ENCODE peak calls at places on chromosome 18, in five cellular contexts. N, C, J, S and V are unnamed samples.

GRCh38 chr18:54946149-54946581 is 13.1 kb downstream of the CCDC68 start:
- DNase-seq in J (peak), S (no peak), N (no peak), C (peak), V (no peak)

GRCh38 chr18:13801260-13801601 is 22.7 kb upstream of the MC5R start:
- DNase-seq in N (no peak), S (no peak), C (no peak), J (no peak), V (no peak)

GRCh38 chr18:55833543-55833942 is 245.6 kb upstream of the TCF4 start:
- DNase-seq in J (peak), N (no peak), C (peak), S (no peak), V (peak)

GRCh38 chr18:80023173-80023572 is 11.1 kb upstream of the RBFA start:
- DNase-seq in C (peak), S (no peak), J (peak), N (no peak), V (no peak)

GRCh38 chr18:42649636-42650035 is 465.8 kb downstream of the RIT2 start:
- DNase-seq in N (no peak), J (no peak), C (peak), S (no peak), V (no peak)

GRCh38 chr18:2910751-2911425 is 64.1 kb downstream of the EMILIN2 start:
- DNase-seq in C (no peak), J (no peak), S (no peak), N (no peak), V (no peak)

GRCh38 chr18:48342125-48342524 is 67.1 kb downstream of the ZBTB7C start:
- DNase-seq in J (no peak), C (no peak), N (no peak), S (no peak), V (no peak)

GRCh38 chr18:77054288-77054605 is 78.3 kb downstream of the MBP start:
- DNase-seq in J (no peak), S (no peak), N (no peak), C (no peak), V (no peak)

GRCh38 chr18:66344227-66344626 is 259.7 kb downstream of the CDH19 start:
- DNase-seq in C (peak), S (no peak), N (no peak), J (no peak), V (no peak)

GRCh38 chr18:40412410-40412809 is 1542.6 kb upstream of the PIK3C3 start:
- DNase-seq in N (no peak), C (no peak), J (no peak), S (no peak), V (no peak)

GRCh38 chr18:53385889-53386288 is 838.6 kb downstream of the MBD2 start:
- DNase-seq in C (no peak), S (no peak), N (no peak), J (no peak), V (no peak)

GRCh38 chr18:53382870-53383269 is 841.6 kb downstream of the MBD2 start:
- DNase-seq in J (no peak), S (no peak), C (no peak), N (no peak), V (no peak)

GRCh38 chr18:53375641-53376040 is 848.8 kb downstream of the MBD2 start:
- DNase-seq in S (no peak), J (no peak), C (no peak), N (no peak), V (no peak)

DNA sequence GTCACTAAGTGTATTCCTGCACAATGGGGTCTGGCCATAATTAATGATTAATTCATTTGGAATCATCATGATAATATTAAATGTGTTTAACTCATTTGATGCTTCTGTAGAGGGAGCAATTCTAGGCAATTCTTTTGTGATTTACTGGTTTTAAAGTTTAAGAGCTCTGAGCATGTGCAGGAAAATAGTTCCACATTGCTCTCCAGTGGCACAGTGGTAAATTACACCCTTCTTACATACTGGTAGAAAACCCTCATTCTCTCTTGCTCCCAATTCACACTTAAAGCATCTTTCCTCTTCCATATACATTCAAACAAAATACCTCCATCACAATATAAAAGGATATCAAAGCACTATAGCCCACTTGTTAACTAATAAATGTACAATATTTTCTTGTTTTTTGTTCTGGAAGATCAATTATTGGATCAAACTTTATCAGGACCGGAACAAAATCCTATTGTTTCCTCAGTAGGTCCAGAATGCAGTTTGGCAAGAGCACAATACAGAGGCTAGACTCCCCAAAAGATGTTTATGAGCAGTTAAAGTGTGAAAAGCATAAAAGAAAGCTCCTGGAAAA is 844.3 kb downstream of the MBD2 start:
- DNase-seq in C (peak), N (no peak), J (peak), S (no peak), V (peak)
- TF ChIP-seq CTCF in C (peak), N (peak), J (peak), S (no peak), V (peak)

GRCh38 chr18:46239549-46239948 is 135.4 kb downstream of the HAUS1 start:
- DNase-seq in S (no peak), J (no peak), C (no peak), N (no peak), V (peak)
- H3K4me3 ChIP-seq in S (no peak), J (no peak), C (no peak), N (no peak), V (no peak)

DNA sequence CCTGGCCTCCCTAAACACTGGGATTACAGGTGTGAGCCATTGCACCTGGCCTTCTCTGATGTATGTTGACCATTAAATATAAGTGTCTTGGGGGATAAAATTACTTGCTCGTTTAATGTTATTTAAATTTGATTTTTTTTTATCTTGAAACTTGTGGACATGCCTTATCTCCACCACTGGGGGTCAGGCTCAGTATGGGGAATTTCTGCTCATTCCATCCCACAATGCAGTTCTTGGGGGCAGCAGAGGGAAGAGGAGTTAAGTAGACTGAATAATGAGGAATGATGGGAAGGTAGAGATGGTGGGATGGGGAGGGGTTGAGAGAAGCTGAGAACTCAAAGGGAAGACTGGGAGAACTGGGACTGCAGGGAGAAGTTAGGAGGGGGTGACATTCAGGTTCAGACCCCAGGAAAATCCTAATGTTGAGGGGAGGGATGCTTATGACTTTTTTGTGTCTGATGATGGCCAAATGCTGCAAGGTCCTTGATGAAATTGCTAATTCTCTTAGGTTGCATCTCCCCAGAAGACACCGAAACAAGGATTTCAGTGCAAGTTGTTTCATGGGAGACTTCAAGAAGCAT is 174.2 kb downstream of the MIB1 start:
- DNase-seq in N (no peak), C (peak), J (peak), S (no peak), V (peak)
- TF ChIP-seq CTCF in N (peak), C (peak), J (peak), S (peak), V (peak)

GRCh38 chr18:58102875-58103274 is 58.8 kb downstream of the NEDD4L start:
- DNase-seq in N (no peak), C (no peak), J (no peak), S (no peak), V (no peak)

GRCh38 chr18:58102020-58102419 is 58.0 kb downstream of the NEDD4L start:
- DNase-seq in S (no peak), C (no peak), J (no peak), N (no peak), V (no peak)

GRCh38 chr18:58105206-58105907 is 61.3 kb downstream of the NEDD4L start:
- DNase-seq in S (no peak), N (no peak), C (no peak), J (no peak), V (no peak)

GRCh38 chr18:58104071-58104470 is 60.0 kb downstream of the NEDD4L start:
- DNase-seq in J (no peak), N (no peak), C (no peak), S (no peak), V (no peak)

GRCh38 chr18:58103339-58103930 is 59.4 kb downstream of the NEDD4L start:
- DNase-seq in S (no peak), C (no peak), N (no peak), J (no peak), V (no peak)
- H3K4me3 ChIP-seq in S (no peak), C (no peak), N (no peak), J (no peak), V (no peak)

GRCh38 chr18:45837283-45838070 is 12.0 kb downstream of the SIGLEC15 start:
- DNase-seq in N (peak), C (peak), S (no peak), J (peak), V (peak)
- TF ChIP-seq CTCF in N (peak), C (no peak), S (no peak), J (peak), V (no peak)